ENCODE peak calls at places on chromosomes 11 and 22, in seven cellular contexts. I is lower lobe of right lung, D is LoVo, N is mesenchymal stem cell, A is neuronal stem cell, Y is prostate gland, G is epithelial cell of esophagus. C is an unnamed sample.

GRCh38 chr11:394858-395655 is 1.0 kb downstream of the PKP3 start:
- DNase-seq in I (no peak), D (no peak), N (no peak), A (no peak), Y (no peak), G (peak), C (no peak)

GRCh38 chr22:36546092-36546804 is 17.3 kb upstream of the EIF3D start:
- DNase-seq in I (no peak), D (peak), N (peak), A (peak), Y (peak), G (peak), C (no peak)

GRCh38 chr11:8685306-8685705 is 2.7 kb downstream of the RPL27A start:
- DNase-seq in I (no peak), D (no peak), N (no peak), A (no peak), Y (no peak), G (no peak), C (no peak)

GRCh38 chr22:27561301-27561820 is 240.2 kb downstream of the MN1 start:
- DNase-seq in I (no peak), D (no peak), N (no peak), A (no peak), Y (no peak), G (peak), C (no peak)

GRCh38 chr11:102846292-102846691 is 2.9 kb upstream of the MMP3 start:
- DNase-seq in I (no peak), D (peak), N (no peak), A (no peak), Y (no peak), G (peak), C (peak)

GRCh38 chr11:130383363-130384168 is 44.8 kb downstream of the ADAMTS8 start:
- DNase-seq in I (no peak), D (peak), N (peak), A (peak), Y (no peak), G (no peak), C (no peak)

GRCh38 chr11:114758627-114759026 is 80.3 kb downstream of the NXPE2 start:
- DNase-seq in I (no peak), D (no peak), N (no peak), A (no peak), Y (no peak), G (no peak), C (no peak)

GRCh38 chr11:44235765-44236201 is 74.2 kb downstream of the ALX4 start:
- DNase-seq in I (no peak), D (no peak), N (peak), A (no peak), Y (no peak), G (no peak), C (no peak)

GRCh38 chr22:36163497-36163896 is 2.9 kb upstream of the APOL3 start:
- DNase-seq in I (no peak), D (no peak), N (no peak), A (no peak), Y (no peak), G (no peak), C (no peak)

GRCh38 chr11:117631336-117632090 is 165.5 kb downstream of the DSCAML1 start:
- DNase-seq in I (no peak), D (no peak), N (no peak), A (no peak), Y (no peak), G (no peak), C (no peak)